ENCODE peak calls at places on chromosomes 3 and 15, in nine cellular contexts. G is glutamatergic neuron, I is astrocyte of the cerebellum, W is keratinocyte, A is H1, D is GM23338, T is heart left ventricle, O is right lobe of liver, U is fibroblast of lung. B is an unnamed sample.

GRCh38 chr3:108090066-108090700 is 648 bp downstream of the CD47 start:
- DNase-seq in G (no peak), I (no peak), W (no peak), A (no peak), D (peak; percentile 75), T (peak; percentile 31), O (peak; percentile 55), U (peak; percentile 58), B (peak; percentile 19)

GRCh38 chr15:56869573-56869972 is 48.9 kb upstream of the TCF12 start:
- DNase-seq in G (peak; percentile 54), I (no peak), W (no peak), A (no peak), D (peak; percentile 59), T (peak; percentile 31), O (peak; percentile 58), U (peak; percentile 34), B (peak; percentile 26)

GRCh38 chr15:43941555-43941954 is 114.8 kb downstream of the WDR76 start:
- DNase-seq in G (no peak), I (no peak), W (no peak), A (no peak), D (no peak), T (no peak), O (no peak), U (no peak), B (no peak)

GRCh38 chr15:59384507-59384906 is 11.8 kb upstream of the MYO1E start:
- DNase-seq in G (no peak), I (no peak), W (no peak), A (no peak), D (no peak), T (no peak), O (no peak), U (no peak), B (no peak)

GRCh38 chr15:60936186-60936585 is 292.9 kb downstream of the RORA start:
- DNase-seq in G (no peak), I (no peak), W (no peak), A (no peak), D (no peak), T (no peak), O (no peak), U (no peak), B (no peak)

GRCh38 chr15:37100109-37100873 is at the start of gene MEIS2:
- DNase-seq in G (peak; percentile 79), I (peak; percentile 84), W (no peak), A (no peak), D (peak; percentile 94), T (peak; percentile 90), O (peak; percentile 93), U (peak; percentile 97), B (peak; percentile 76)

GRCh38 chr15:92091155-92091734 is 237.7 kb downstream of the SLCO3A1 start:
- DNase-seq in G (peak; percentile 86), I (no peak), W (no peak), A (no peak), D (peak; percentile 94), T (no peak), O (peak; percentile 67), U (peak; percentile 14), B (peak; percentile 63)

GRCh38 chr3:143644370-143645089 is 203.7 kb downstream of the SLC9A9 start:
- DNase-seq in G (peak; percentile 45), I (peak; percentile 73), W (peak; percentile 11), A (peak; percentile 43), D (peak; percentile 85), T (peak; percentile 35), O (peak; percentile 50), U (peak; percentile 90), B (peak; percentile 31)

GRCh38 chr3:158801696-158802398 is at the start of gene MFSD1:
- DNase-seq in G (peak; percentile 92), I (peak; percentile 70), W (peak; percentile 48), A (no peak), D (peak; percentile 93), T (peak; percentile 96), O (peak; percentile 98), U (peak; percentile 93), B (peak; percentile 80)

GRCh38 chr15:70504305-70504951 is 258.9 kb downstream of the UACA start:
- DNase-seq in G (no peak), I (no peak), W (no peak), A (no peak), D (no peak), T (peak; percentile 59), O (no peak), U (peak; percentile 63), B (peak; percentile 30)

DNA sequence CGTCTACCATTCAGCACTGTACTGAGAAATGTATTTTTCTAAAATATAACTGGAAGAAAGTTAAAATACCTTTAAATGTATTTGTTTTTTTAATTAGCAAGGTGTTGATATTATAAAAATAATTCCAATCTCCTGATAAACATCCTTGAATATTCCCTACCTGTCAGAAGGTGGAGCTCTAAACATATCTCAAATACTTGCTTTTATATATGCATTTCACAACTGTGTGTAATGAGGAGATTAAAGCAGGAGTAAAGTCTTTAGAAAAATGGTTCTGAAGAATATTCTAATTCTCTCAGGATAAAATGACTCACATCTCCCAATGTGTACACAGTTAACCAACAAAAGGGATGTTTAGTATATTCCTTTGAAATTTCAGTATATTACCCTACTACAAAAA is 422.7 kb downstream of the PLCL2 start:
- DNase-seq in G (no peak), I (no peak), W (no peak), A (no peak), D (no peak), T (no peak), O (no peak), U (no peak), B (no peak)
- TF ChIP-seq CTCF in G (no peak), I (no peak), W (no peak), A (no peak), D (no peak), T (no peak), O (peak; percentile 28), U (no peak), B (no peak)

GRCh38 chr3:48555949-48556795 is 431 bp downstream of the PFKFB4 start:
- DNase-seq in G (no peak), I (no peak), W (no peak), A (no peak), D (no peak), T (no peak), O (no peak), U (no peak), B (no peak)

GRCh38 chr3:48561045-48561736 is 2.4 kb downstream of the UCN2 start:
- DNase-seq in G (peak; percentile 81), I (no peak), W (no peak), A (peak; percentile 38), D (peak; percentile 92), T (peak; percentile 59), O (no peak), U (peak; percentile 63), B (peak; percentile 62)

GRCh38 chr3:48560648-48561018 is 2.9 kb downstream of the UCN2 start:
- DNase-seq in G (peak; percentile 53), I (no peak), W (no peak), A (no peak), D (no peak), T (peak; percentile 59), O (no peak), U (peak; percentile 19), B (no peak)

GRCh38 chr3:48556796-48557626 is at the start of gene PFKFB4:
- DNase-seq in G (peak; percentile 99), I (peak; percentile 98), W (peak; percentile 98), A (peak; percentile 99), D (peak; percentile 100), T (peak; percentile 99), O (peak; percentile 100), U (peak; percentile 99), B (peak; percentile 97)

DNA sequence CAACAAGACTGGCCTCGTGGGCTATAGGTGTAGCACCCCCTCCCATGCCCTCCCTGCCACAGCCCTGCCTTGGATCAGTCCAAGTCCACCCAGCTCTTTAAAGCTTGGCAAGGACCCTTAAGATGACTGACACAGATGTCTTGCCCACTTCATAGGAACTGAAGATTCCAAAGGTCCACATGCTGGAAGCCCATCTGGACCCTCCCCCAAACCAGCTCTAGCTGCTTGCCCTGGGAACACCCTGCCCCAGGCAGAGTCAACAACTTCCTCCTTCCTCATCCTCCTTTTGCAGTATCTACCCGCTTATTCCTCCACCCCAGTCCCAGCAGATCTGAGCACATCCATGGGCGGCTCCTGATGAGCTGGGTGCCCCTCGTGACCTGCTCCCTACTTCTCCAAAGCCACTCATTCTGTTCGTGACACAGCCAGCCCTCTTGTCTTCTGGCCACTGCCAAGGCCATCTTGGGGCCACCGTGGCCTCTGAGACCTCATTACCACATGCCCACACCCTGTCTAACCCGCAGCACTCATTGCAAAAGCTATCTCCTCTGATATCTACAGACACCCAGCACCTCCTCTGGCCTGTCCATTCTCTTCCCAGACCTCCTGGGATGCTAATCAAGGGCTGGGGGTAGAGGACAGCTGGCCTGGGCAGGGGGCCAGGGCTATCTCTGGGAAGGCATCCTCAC is 2.0 kb upstream of the PFKFB4 start:
- DNase-seq in G (no peak), I (no peak), W (no peak), A (no peak), D (no peak), T (peak; percentile 45), O (peak; percentile 63), U (no peak), B (no peak)
- TF ChIP-seq CTCF in G (no peak), I (no peak), W (no peak), A (no peak), D (no peak), T (peak; percentile 5), O (no peak), U (no peak), B (peak; percentile 19)

DNA sequence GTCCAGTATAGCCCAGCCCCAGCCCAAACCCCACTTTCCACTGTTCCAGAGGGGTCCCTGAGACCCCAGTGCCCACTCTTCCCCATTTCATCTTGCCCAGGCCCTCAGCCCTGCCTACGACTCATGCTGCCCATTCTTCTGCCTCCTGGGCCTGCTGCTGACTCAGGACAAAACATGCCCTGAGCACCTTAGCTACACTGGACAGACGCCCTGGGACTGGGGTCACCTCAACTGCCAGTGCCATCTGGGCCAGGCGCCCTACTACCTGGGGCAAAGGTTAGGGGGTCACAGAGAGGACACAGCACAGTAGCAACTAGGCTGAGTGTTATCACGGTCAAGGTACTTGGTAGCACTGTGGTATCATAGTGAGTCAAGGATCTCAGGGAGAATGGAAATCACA is 2.6 kb upstream of the LAMB2 start:
- DNase-seq in G (no peak), I (no peak), W (no peak), A (no peak), D (no peak), T (no peak), O (peak; percentile 67), U (no peak), B (no peak)
- TF ChIP-seq CTCF in G (no peak), I (no peak), W (no peak), A (no peak), D (no peak), T (no peak), O (no peak), U (no peak), B (no peak)

GRCh38 chr3:178131801-178132200 is 404.4 kb upstream of the KCNMB2 start:
- DNase-seq in G (no peak), I (no peak), W (no peak), A (no peak), D (no peak), T (no peak), O (no peak), U (no peak), B (no peak)

GRCh38 chr3:178126686-178127085 is 409.6 kb upstream of the KCNMB2 start:
- DNase-seq in G (no peak), I (no peak), W (no peak), A (no peak), D (no peak), T (no peak), O (no peak), U (no peak), B (no peak)

GRCh38 chr3:178129109-178129508 is 407.1 kb upstream of the KCNMB2 start:
- DNase-seq in G (no peak), I (no peak), W (no peak), A (no peak), D (no peak), T (no peak), O (no peak), U (no peak), B (no peak)

GRCh38 chr3:178127221-178127620 is 409.0 kb upstream of the KCNMB2 start:
- DNase-seq in G (no peak), I (no peak), W (no peak), A (no peak), D (peak; percentile 27), T (no peak), O (no peak), U (no peak), B (no peak)
- TF ChIP-seq CTCF in G (no peak), I (no peak), W (no peak), A (no peak), D (no peak), T (no peak), O (no peak), U (no peak), B (no peak)

B was measured in neural crest cell.